ENCODE peak calls at places on chromosomes 11 and 22, in seven cellular contexts. One of them, this sample, is unnamed.

GRCh38 chr11:119729581-119730346 is 764 bp upstream of the NECTIN1 start:
- DNase-seq in uterus: peak; percentile 62
- DNase-seq in erythroblast: no peak
- DNase-seq in right lobe of liver: peak; percentile 69
- DNase-seq in sigmoid colon: peak; percentile 81
- DNase-seq in A549: peak; percentile 48
- DNase-seq in breast epithelium: peak; percentile 88
- DNase-seq in this sample: no peak

GRCh38 chr11:2768471-2769408 is 68.9 kb upstream of the KCNQ1OT1 start:
- DNase-seq in uterus: no peak
- DNase-seq in erythroblast: peak; percentile 83
- DNase-seq in right lobe of liver: peak; percentile 37
- DNase-seq in sigmoid colon: peak; percentile 61
- DNase-seq in A549: peak; percentile 65
- DNase-seq in breast epithelium: peak; percentile 50
- DNase-seq in this sample: peak; percentile 96

GRCh38 chr11:130457909-130458729 is 9.7 kb downstream of the ADAMTS15 start:
- DNase-seq in uterus: peak; percentile 49
- DNase-seq in erythroblast: no peak
- DNase-seq in right lobe of liver: no peak
- DNase-seq in sigmoid colon: no peak
- DNase-seq in A549: no peak
- DNase-seq in breast epithelium: no peak
- DNase-seq in this sample: no peak

GRCh38 chr11:43943931-43944751 is 1.7 kb downstream of the C11orf96 start:
- DNase-seq in uterus: no peak
- DNase-seq in erythroblast: peak; percentile 27
- DNase-seq in right lobe of liver: no peak
- DNase-seq in sigmoid colon: peak; percentile 74
- DNase-seq in A549: peak; percentile 25
- DNase-seq in breast epithelium: no peak
- DNase-seq in this sample: peak; percentile 80

GRCh38 chr22:28568099-28568498 is 111.5 kb downstream of the TTC28 start:
- DNase-seq in uterus: no peak
- DNase-seq in erythroblast: no peak
- DNase-seq in right lobe of liver: no peak
- DNase-seq in sigmoid colon: no peak
- DNase-seq in A549: no peak
- DNase-seq in breast epithelium: no peak
- DNase-seq in this sample: no peak

GRCh38 chr11:117930668-117931330 is 1.6 kb upstream of the TMPRSS13 start:
- DNase-seq in uterus: no peak
- DNase-seq in erythroblast: no peak
- DNase-seq in right lobe of liver: no peak
- DNase-seq in sigmoid colon: no peak
- DNase-seq in A549: no peak
- DNase-seq in breast epithelium: peak; percentile 43
- DNase-seq in this sample: no peak

GRCh38 chr22:48485144-48486135 is 1342.2 kb downstream of the BRD1 start:
- DNase-seq in uterus: no peak
- DNase-seq in erythroblast: no peak
- DNase-seq in right lobe of liver: peak; percentile 28
- DNase-seq in sigmoid colon: peak; percentile 35
- DNase-seq in A549: no peak
- DNase-seq in breast epithelium: peak; percentile 50
- DNase-seq in this sample: no peak

GRCh38 chr11:75350743-75351540 is 519 bp downstream of the ARRB1 start:
- DNase-seq in uterus: peak; percentile 45
- DNase-seq in erythroblast: peak; percentile 57
- DNase-seq in right lobe of liver: peak; percentile 87
- DNase-seq in sigmoid colon: peak; percentile 91
- DNase-seq in A549: no peak
- DNase-seq in breast epithelium: no peak
- DNase-seq in this sample: no peak

GRCh38 chr11:95764267-95764898 is 25.2 kb downstream of the FAM76B start:
- DNase-seq in uterus: no peak
- DNase-seq in erythroblast: peak; percentile 80
- DNase-seq in right lobe of liver: no peak
- DNase-seq in sigmoid colon: no peak
- DNase-seq in A549: peak; percentile 13
- DNase-seq in breast epithelium: no peak
- DNase-seq in this sample: no peak

GRCh38 chr11:86735462-86736302 is 63.3 kb upstream of the ME3 start:
- DNase-seq in uterus: no peak
- DNase-seq in erythroblast: no peak
- DNase-seq in right lobe of liver: no peak
- DNase-seq in sigmoid colon: no peak
- DNase-seq in A549: peak; percentile 66
- DNase-seq in breast epithelium: no peak
- DNase-seq in this sample: no peak

GRCh38 chr11:120719348-120719747 is 207.8 kb downstream of the GRIK4 start:
- DNase-seq in uterus: no peak
- DNase-seq in erythroblast: no peak
- DNase-seq in right lobe of liver: no peak
- DNase-seq in sigmoid colon: no peak
- DNase-seq in A549: no peak
- DNase-seq in breast epithelium: no peak
- DNase-seq in this sample: no peak

GRCh38 chr22:33393432-33393831 is 335.3 kb upstream of the SYN3 start:
- DNase-seq in uterus: no peak
- DNase-seq in erythroblast: no peak
- DNase-seq in right lobe of liver: peak; percentile 79
- DNase-seq in sigmoid colon: no peak
- DNase-seq in A549: no peak
- DNase-seq in breast epithelium: no peak
- DNase-seq in this sample: no peak

GRCh38 chr11:9617960-9618359 is 44.5 kb downstream of the WEE1 start:
- DNase-seq in uterus: no peak
- DNase-seq in erythroblast: peak; percentile 52
- DNase-seq in right lobe of liver: no peak
- DNase-seq in sigmoid colon: no peak
- DNase-seq in A549: no peak
- DNase-seq in breast epithelium: no peak
- DNase-seq in this sample: no peak

GRCh38 chr11:17750013-17750816 is 15.6 kb downstream of the KCNC1 start:
- DNase-seq in uterus: no peak
- DNase-seq in erythroblast: no peak
- DNase-seq in right lobe of liver: peak; percentile 31
- DNase-seq in sigmoid colon: peak; percentile 48
- DNase-seq in A549: no peak
- DNase-seq in breast epithelium: peak; percentile 28
- DNase-seq in this sample: no peak

GRCh38 chr11:37774441-37774840 is 1176.4 kb upstream of the RAG2 start:
- DNase-seq in uterus: no peak
- DNase-seq in erythroblast: no peak
- DNase-seq in right lobe of liver: no peak
- DNase-seq in sigmoid colon: no peak
- DNase-seq in A549: no peak
- DNase-seq in breast epithelium: no peak
- DNase-seq in this sample: no peak

GRCh38 chr22:48313156-48313555 is 1514.5 kb downstream of the BRD1 start:
- DNase-seq in uterus: no peak
- DNase-seq in erythroblast: no peak
- DNase-seq in right lobe of liver: no peak
- DNase-seq in sigmoid colon: no peak
- DNase-seq in A549: no peak
- DNase-seq in breast epithelium: no peak
- DNase-seq in this sample: no peak

GRCh38 chr11:126354631-126355323 is 709 bp upstream of the ST3GAL4 start:
- DNase-seq in uterus: no peak
- DNase-seq in erythroblast: peak; percentile 70
- DNase-seq in right lobe of liver: peak; percentile 46
- DNase-seq in sigmoid colon: peak; percentile 53
- DNase-seq in A549: no peak
- DNase-seq in breast epithelium: no peak
- DNase-seq in this sample: no peak

GRCh38 chr11:69642913-69643632 is 2.1 kb downstream of the CCND1 start:
- DNase-seq in uterus: peak; percentile 80
- DNase-seq in erythroblast: peak; percentile 85
- DNase-seq in right lobe of liver: peak; percentile 85
- DNase-seq in sigmoid colon: peak; percentile 86
- DNase-seq in A549: peak; percentile 55
- DNase-seq in breast epithelium: peak; percentile 76
- DNase-seq in this sample: peak; percentile 53
- TF ChIP-seq POLR2A in uterus: no peak
- TF ChIP-seq POLR2A in erythroblast: no peak
- TF ChIP-seq POLR2A in right lobe of liver: peak; percentile 35
- TF ChIP-seq POLR2A in sigmoid colon: no peak
- TF ChIP-seq POLR2A in A549: no peak
- TF ChIP-seq POLR2A in breast epithelium: no peak
- TF ChIP-seq POLR2A in this sample: peak; percentile 9

GRCh38 chr11:63816732-63817131 is 3.5 kb downstream of the SPINDOC start:
- DNase-seq in uterus: no peak
- DNase-seq in erythroblast: no peak
- DNase-seq in right lobe of liver: no peak
- DNase-seq in sigmoid colon: no peak
- DNase-seq in A549: no peak
- DNase-seq in breast epithelium: no peak
- DNase-seq in this sample: no peak

GRCh38 chr11:63813035-63813562 is at the start of gene SPINDOC:
- DNase-seq in uterus: peak; percentile 79
- DNase-seq in erythroblast: peak; percentile 82
- DNase-seq in right lobe of liver: peak; percentile 81
- DNase-seq in sigmoid colon: peak; percentile 90
- DNase-seq in A549: peak; percentile 89
- DNase-seq in breast epithelium: peak; percentile 60
- DNase-seq in this sample: peak; percentile 89

GRCh38 chr11:63811522-63811921 is 1.7 kb upstream of the SPINDOC start:
- DNase-seq in uterus: no peak
- DNase-seq in erythroblast: no peak
- DNase-seq in right lobe of liver: no peak
- DNase-seq in sigmoid colon: no peak
- DNase-seq in A549: no peak
- DNase-seq in breast epithelium: no peak
- DNase-seq in this sample: no peak

GRCh38 chr11:63814383-63814736 is 1.1 kb downstream of the SPINDOC start:
- DNase-seq in uterus: no peak
- DNase-seq in erythroblast: peak; percentile 41
- DNase-seq in right lobe of liver: no peak
- DNase-seq in sigmoid colon: no peak
- DNase-seq in A549: no peak
- DNase-seq in breast epithelium: no peak
- DNase-seq in this sample: no peak

GRCh38 chr11:63813563-63814382 is 517 bp downstream of the SPINDOC start:
- DNase-seq in uterus: peak; percentile 52
- DNase-seq in erythroblast: peak; percentile 57
- DNase-seq in right lobe of liver: peak; percentile 64
- DNase-seq in sigmoid colon: peak; percentile 75
- DNase-seq in A549: peak; percentile 38
- DNase-seq in breast epithelium: no peak
- DNase-seq in this sample: peak; percentile 36
- TF ChIP-seq POLR2A in uterus: no peak
- TF ChIP-seq POLR2A in erythroblast: no peak
- TF ChIP-seq POLR2A in right lobe of liver: no peak
- TF ChIP-seq POLR2A in sigmoid colon: no peak
- TF ChIP-seq POLR2A in A549: no peak
- TF ChIP-seq POLR2A in breast epithelium: no peak
- TF ChIP-seq POLR2A in this sample: no peak

GRCh38 chr22:30694638-30695350 is at the start of gene OSBP2:
- DNase-seq in uterus: peak; percentile 30
- DNase-seq in erythroblast: peak; percentile 20
- DNase-seq in right lobe of liver: peak; percentile 66
- DNase-seq in sigmoid colon: peak; percentile 62
- DNase-seq in A549: no peak
- DNase-seq in breast epithelium: no peak
- DNase-seq in this sample: no peak
- TF ChIP-seq POLR2A in uterus: no peak
- TF ChIP-seq POLR2A in erythroblast: no peak
- TF ChIP-seq POLR2A in right lobe of liver: no peak
- TF ChIP-seq POLR2A in sigmoid colon: no peak
- TF ChIP-seq POLR2A in A549: no peak
- TF ChIP-seq POLR2A in breast epithelium: no peak
- TF ChIP-seq POLR2A in this sample: no peak

DNA sequence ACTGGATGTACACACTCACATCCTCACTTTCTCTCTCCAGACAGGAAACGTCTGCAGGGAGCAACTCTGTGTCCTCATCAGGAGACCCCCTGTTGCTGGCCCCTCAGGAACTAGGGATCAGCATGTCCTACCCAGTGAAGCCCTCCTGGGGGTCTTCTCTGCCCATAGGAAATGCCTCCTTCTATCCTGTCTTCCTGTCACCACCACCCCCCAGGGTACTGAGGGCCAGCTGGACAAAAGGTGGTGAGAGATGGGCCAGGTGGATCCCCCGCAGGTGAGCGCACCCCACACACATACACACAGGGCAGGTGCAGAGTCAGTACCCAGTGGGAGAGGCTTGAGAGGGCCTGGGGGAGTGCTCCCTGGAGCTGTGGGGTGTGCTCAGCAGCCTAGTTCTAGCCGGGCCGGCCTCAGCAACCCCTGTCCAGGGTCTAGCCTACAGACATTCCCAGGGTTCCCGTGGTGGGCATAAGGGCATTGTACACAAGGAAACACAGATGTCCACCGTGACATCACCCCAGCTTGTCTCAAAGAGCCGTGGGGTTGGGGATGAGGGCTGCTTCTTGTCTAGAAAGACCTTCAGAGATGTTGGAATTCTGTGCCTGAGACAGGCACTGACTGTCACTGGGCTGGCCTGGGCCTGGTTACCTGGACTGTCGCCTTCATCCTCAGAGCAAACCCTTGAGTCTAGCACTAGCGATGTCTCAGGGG is 9.2 kb downstream of the GP1BB start:
- DNase-seq in uterus: no peak
- DNase-seq in erythroblast: no peak
- DNase-seq in right lobe of liver: no peak
- DNase-seq in sigmoid colon: no peak
- DNase-seq in A549: no peak
- DNase-seq in breast epithelium: no peak
- DNase-seq in this sample: no peak
- TF ChIP-seq POLR2A in uterus: no peak
- TF ChIP-seq POLR2A in erythroblast: no peak
- TF ChIP-seq POLR2A in right lobe of liver: no peak
- TF ChIP-seq POLR2A in sigmoid colon: no peak
- TF ChIP-seq POLR2A in A549: no peak
- TF ChIP-seq POLR2A in breast epithelium: no peak
- TF ChIP-seq POLR2A in this sample: no peak

GRCh38 chr11:65979261-65979759 is 17.8 kb downstream of the SART1 start:
- DNase-seq in uterus: no peak
- DNase-seq in erythroblast: no peak
- DNase-seq in right lobe of liver: no peak
- DNase-seq in sigmoid colon: no peak
- DNase-seq in A549: no peak
- DNase-seq in breast epithelium: no peak
- DNase-seq in this sample: no peak
- TF ChIP-seq POLR2A in uterus: no peak
- TF ChIP-seq POLR2A in erythroblast: no peak
- TF ChIP-seq POLR2A in right lobe of liver: no peak
- TF ChIP-seq POLR2A in sigmoid colon: no peak
- TF ChIP-seq POLR2A in A549: no peak
- TF ChIP-seq POLR2A in breast epithelium: no peak
- TF ChIP-seq POLR2A in this sample: no peak